ENCODE peak calls at places on chromosomes 16 and 17, in six cellular contexts. One of them, this sample, is unnamed.

GRCh38 chr17:68849673-68850260 is 105.4 kb downstream of the ABCA8 start:
- DNase-seq in brain microvascular endothelial cell: no peak
- DNase-seq in lung: no peak
- DNase-seq in right lobe of liver: no peak
- DNase-seq in CD8-positive, alpha-beta memory T cell: no peak
- DNase-seq in cardiac muscle cell: no peak
- DNase-seq in this sample: no peak

GRCh38 chr17:75457047-75457654 is 716 bp downstream of the TMEM94 start:
- DNase-seq in brain microvascular endothelial cell: no peak
- DNase-seq in lung: no peak
- DNase-seq in right lobe of liver: peak
- DNase-seq in CD8-positive, alpha-beta memory T cell: no peak
- DNase-seq in cardiac muscle cell: peak
- DNase-seq in this sample: peak

GRCh38 chr16:81796035-81796434 is 16.9 kb downstream of the PLCG2 start:
- DNase-seq in brain microvascular endothelial cell: no peak
- DNase-seq in lung: no peak
- DNase-seq in right lobe of liver: no peak
- DNase-seq in CD8-positive, alpha-beta memory T cell: no peak
- DNase-seq in cardiac muscle cell: no peak
- DNase-seq in this sample: no peak

GRCh38 chr16:5509794-5510193 is 412.2 kb upstream of the EEF2KMT start:
- DNase-seq in brain microvascular endothelial cell: no peak
- DNase-seq in lung: peak
- DNase-seq in right lobe of liver: no peak
- DNase-seq in CD8-positive, alpha-beta memory T cell: no peak
- DNase-seq in cardiac muscle cell: no peak
- DNase-seq in this sample: no peak

GRCh38 chr17:81903415-81903831 is 1.4 kb downstream of the NPB start:
- DNase-seq in brain microvascular endothelial cell: no peak
- DNase-seq in lung: no peak
- DNase-seq in right lobe of liver: no peak
- DNase-seq in CD8-positive, alpha-beta memory T cell: no peak
- DNase-seq in cardiac muscle cell: no peak
- DNase-seq in this sample: no peak

GRCh38 chr16:57411362-57411976 is 6.9 kb downstream of the CCL17 start:
- DNase-seq in brain microvascular endothelial cell: no peak
- DNase-seq in lung: no peak
- DNase-seq in right lobe of liver: no peak
- DNase-seq in CD8-positive, alpha-beta memory T cell: no peak
- DNase-seq in cardiac muscle cell: no peak
- DNase-seq in this sample: no peak

GRCh38 chr17:62968445-62968923 is 2.4 kb downstream of the TANC2 start:
- DNase-seq in brain microvascular endothelial cell: peak
- DNase-seq in lung: peak
- DNase-seq in right lobe of liver: no peak
- DNase-seq in CD8-positive, alpha-beta memory T cell: no peak
- DNase-seq in cardiac muscle cell: peak
- DNase-seq in this sample: peak

GRCh38 chr16:27208809-27209208 is 5.5 kb downstream of the KDM8 start:
- DNase-seq in brain microvascular endothelial cell: no peak
- DNase-seq in lung: no peak
- DNase-seq in right lobe of liver: no peak
- DNase-seq in CD8-positive, alpha-beta memory T cell: no peak
- DNase-seq in cardiac muscle cell: no peak
- DNase-seq in this sample: no peak

GRCh38 chr16:55418586-55418985 is 60.4 kb upstream of the MMP2 start:
- DNase-seq in brain microvascular endothelial cell: peak
- DNase-seq in lung: no peak
- DNase-seq in right lobe of liver: no peak
- DNase-seq in CD8-positive, alpha-beta memory T cell: no peak
- DNase-seq in cardiac muscle cell: peak
- DNase-seq in this sample: no peak

GRCh38 chr16:4404247-4404966 is 12.0 kb downstream of the CORO7 start:
- DNase-seq in brain microvascular endothelial cell: no peak
- DNase-seq in lung: no peak
- DNase-seq in right lobe of liver: peak
- DNase-seq in CD8-positive, alpha-beta memory T cell: no peak
- DNase-seq in cardiac muscle cell: peak
- DNase-seq in this sample: peak

GRCh38 chr16:87126403-87127025 is 190.7 kb downstream of the C16orf95 start:
- DNase-seq in brain microvascular endothelial cell: no peak
- DNase-seq in lung: no peak
- DNase-seq in right lobe of liver: no peak
- DNase-seq in CD8-positive, alpha-beta memory T cell: no peak
- DNase-seq in cardiac muscle cell: no peak
- DNase-seq in this sample: no peak

GRCh38 chr17:2243953-2244352 is 59.6 kb downstream of the SMG6 start:
- DNase-seq in brain microvascular endothelial cell: no peak
- DNase-seq in lung: no peak
- DNase-seq in right lobe of liver: no peak
- DNase-seq in CD8-positive, alpha-beta memory T cell: no peak
- DNase-seq in cardiac muscle cell: no peak
- DNase-seq in this sample: no peak

GRCh38 chr17:35523296-35523695 is 14.2 kb downstream of the SLFN12L start:
- DNase-seq in brain microvascular endothelial cell: no peak
- DNase-seq in lung: no peak
- DNase-seq in right lobe of liver: no peak
- DNase-seq in CD8-positive, alpha-beta memory T cell: no peak
- DNase-seq in cardiac muscle cell: no peak
- DNase-seq in this sample: no peak

GRCh38 chr17:21368545-21369246 is 7.5 kb upstream of the KCNJ12 start:
- DNase-seq in brain microvascular endothelial cell: no peak
- DNase-seq in lung: no peak
- DNase-seq in right lobe of liver: no peak
- DNase-seq in CD8-positive, alpha-beta memory T cell: no peak
- DNase-seq in cardiac muscle cell: no peak
- DNase-seq in this sample: no peak

GRCh38 chr16:3797904-3798811 is 80.8 kb upstream of the TRAP1 start:
- DNase-seq in brain microvascular endothelial cell: no peak
- DNase-seq in lung: no peak
- DNase-seq in right lobe of liver: no peak
- DNase-seq in CD8-positive, alpha-beta memory T cell: no peak
- DNase-seq in cardiac muscle cell: no peak
- DNase-seq in this sample: no peak

GRCh38 chr17:79338142-79338541 is 263.5 kb downstream of the ENGASE start:
- DNase-seq in brain microvascular endothelial cell: no peak
- DNase-seq in lung: no peak
- DNase-seq in right lobe of liver: no peak
- DNase-seq in CD8-positive, alpha-beta memory T cell: no peak
- DNase-seq in cardiac muscle cell: no peak
- DNase-seq in this sample: no peak

GRCh38 chr17:17835415-17836249 is 1.2 kb downstream of the SREBF1 start:
- DNase-seq in brain microvascular endothelial cell: no peak
- DNase-seq in lung: no peak
- DNase-seq in right lobe of liver: peak
- DNase-seq in CD8-positive, alpha-beta memory T cell: no peak
- DNase-seq in cardiac muscle cell: peak
- DNase-seq in this sample: no peak

GRCh38 chr17:2362016-2362415 is 24.7 kb downstream of the SGSM2 start:
- DNase-seq in brain microvascular endothelial cell: no peak
- DNase-seq in lung: no peak
- DNase-seq in right lobe of liver: no peak
- DNase-seq in CD8-positive, alpha-beta memory T cell: no peak
- DNase-seq in cardiac muscle cell: no peak
- DNase-seq in this sample: no peak

GRCh38 chr16:81610144-81610842 is 165.7 kb downstream of the CMIP start:
- DNase-seq in brain microvascular endothelial cell: peak
- DNase-seq in lung: peak
- DNase-seq in right lobe of liver: peak
- DNase-seq in CD8-positive, alpha-beta memory T cell: no peak
- DNase-seq in cardiac muscle cell: peak
- DNase-seq in this sample: peak

GRCh38 chr16:57479422-57480126 is 6.7 kb downstream of the DOK4 start:
- DNase-seq in brain microvascular endothelial cell: peak
- DNase-seq in lung: no peak
- DNase-seq in right lobe of liver: no peak
- DNase-seq in CD8-positive, alpha-beta memory T cell: no peak
- DNase-seq in cardiac muscle cell: peak
- DNase-seq in this sample: no peak

GRCh38 chr17:49901460-49902331 is 53.8 kb upstream of the TAC4 start:
- DNase-seq in brain microvascular endothelial cell: no peak
- DNase-seq in lung: peak
- DNase-seq in right lobe of liver: no peak
- DNase-seq in CD8-positive, alpha-beta memory T cell: no peak
- DNase-seq in cardiac muscle cell: no peak
- DNase-seq in this sample: no peak

GRCh38 chr17:1643999-1644492 is 1.5 kb downstream of the SCARF1 start:
- DNase-seq in brain microvascular endothelial cell: no peak
- DNase-seq in lung: peak
- DNase-seq in right lobe of liver: no peak
- DNase-seq in CD8-positive, alpha-beta memory T cell: no peak
- DNase-seq in cardiac muscle cell: peak
- DNase-seq in this sample: no peak

GRCh38 chr16:56779956-56780355 is 50.0 kb downstream of the NUP93 start:
- DNase-seq in brain microvascular endothelial cell: no peak
- DNase-seq in lung: no peak
- DNase-seq in right lobe of liver: no peak
- DNase-seq in CD8-positive, alpha-beta memory T cell: no peak
- DNase-seq in cardiac muscle cell: no peak
- DNase-seq in this sample: no peak

GRCh38 chr16:710500-711075 is 4.3 kb upstream of the METRN start:
- DNase-seq in brain microvascular endothelial cell: no peak
- DNase-seq in lung: no peak
- DNase-seq in right lobe of liver: no peak
- DNase-seq in CD8-positive, alpha-beta memory T cell: no peak
- DNase-seq in cardiac muscle cell: no peak
- DNase-seq in this sample: no peak

GRCh38 chr16:2008631-2009301 is 855 bp downstream of the ZNF598 start:
- DNase-seq in brain microvascular endothelial cell: no peak
- DNase-seq in lung: no peak
- DNase-seq in right lobe of liver: peak
- DNase-seq in CD8-positive, alpha-beta memory T cell: no peak
- DNase-seq in cardiac muscle cell: peak
- DNase-seq in this sample: no peak

GRCh38 chr16:27291106-27291505 is 22.5 kb upstream of the NSMCE1 start:
- DNase-seq in brain microvascular endothelial cell: no peak
- DNase-seq in lung: no peak
- DNase-seq in right lobe of liver: no peak
- DNase-seq in CD8-positive, alpha-beta memory T cell: no peak
- DNase-seq in cardiac muscle cell: no peak
- DNase-seq in this sample: no peak

GRCh38 chr17:48676963-48677558 is 45.3 kb downstream of the PRAC1 start:
- DNase-seq in brain microvascular endothelial cell: no peak
- DNase-seq in lung: no peak
- DNase-seq in right lobe of liver: no peak
- DNase-seq in CD8-positive, alpha-beta memory T cell: no peak
- DNase-seq in cardiac muscle cell: no peak
- DNase-seq in this sample: no peak

GRCh38 chr17:48672340-48672739 is 46.2 kb upstream of the HOXB9 start:
- DNase-seq in brain microvascular endothelial cell: no peak
- DNase-seq in lung: no peak
- DNase-seq in right lobe of liver: no peak
- DNase-seq in CD8-positive, alpha-beta memory T cell: no peak
- DNase-seq in cardiac muscle cell: no peak
- DNase-seq in this sample: no peak

DNA sequence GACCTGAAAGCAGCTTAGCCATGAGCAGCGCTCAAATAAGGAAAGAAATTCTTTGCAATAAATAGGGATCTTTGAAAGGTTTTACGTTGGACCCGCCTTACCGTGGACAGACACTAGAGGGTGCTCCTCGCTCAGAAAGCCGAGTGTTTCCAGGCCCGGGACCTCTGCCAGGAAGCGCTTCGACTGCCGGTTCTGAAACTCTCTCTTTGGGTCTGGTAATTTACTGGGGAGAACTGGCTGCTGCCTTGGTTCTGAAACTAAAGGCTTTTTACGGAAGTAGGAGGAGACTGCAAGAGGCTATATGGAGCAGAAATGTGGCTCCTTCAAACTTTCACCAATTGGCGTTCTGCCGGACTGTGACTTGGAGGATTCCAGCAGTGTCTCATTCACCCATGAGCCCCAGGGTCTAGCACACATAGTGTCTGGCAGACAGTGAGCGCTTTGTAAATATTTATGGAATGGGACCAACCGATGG is 45.6 kb upstream of the HOXB9 start:
- DNase-seq in brain microvascular endothelial cell: peak
- DNase-seq in lung: peak
- DNase-seq in right lobe of liver: peak
- DNase-seq in CD8-positive, alpha-beta memory T cell: peak
- DNase-seq in cardiac muscle cell: peak
- DNase-seq in this sample: peak
- H3K27ac ChIP-seq in brain microvascular endothelial cell: no peak
- H3K27ac ChIP-seq in lung: no peak
- H3K27ac ChIP-seq in right lobe of liver: no peak
- H3K27ac ChIP-seq in CD8-positive, alpha-beta memory T cell: no peak
- H3K27ac ChIP-seq in cardiac muscle cell: no peak
- H3K27ac ChIP-seq in this sample: no peak

DNA sequence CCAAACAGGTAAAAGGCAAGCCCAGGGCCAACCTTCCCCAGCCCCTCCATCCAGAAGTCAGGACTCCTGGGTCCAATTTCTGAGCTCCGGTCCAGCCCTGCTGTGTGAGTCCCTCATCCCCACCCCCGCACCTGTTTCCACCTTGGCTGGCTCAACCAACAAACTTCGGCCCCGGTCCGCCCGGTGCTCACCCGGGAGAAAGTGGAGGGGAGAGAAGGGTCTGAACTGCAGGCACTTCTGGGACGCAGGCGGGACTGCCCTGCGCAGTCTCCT is 542 bp downstream of the RHBDF2 start:
- DNase-seq in brain microvascular endothelial cell: no peak
- DNase-seq in lung: no peak
- DNase-seq in right lobe of liver: no peak
- DNase-seq in CD8-positive, alpha-beta memory T cell: no peak
- DNase-seq in cardiac muscle cell: no peak
- DNase-seq in this sample: no peak
- H3K27ac ChIP-seq in brain microvascular endothelial cell: peak
- H3K27ac ChIP-seq in lung: peak
- H3K27ac ChIP-seq in right lobe of liver: peak
- H3K27ac ChIP-seq in CD8-positive, alpha-beta memory T cell: peak
- H3K27ac ChIP-seq in cardiac muscle cell: no peak
- H3K27ac ChIP-seq in this sample: peak

GRCh38 chr17:61219460-61219859 is 180.2 kb upstream of the TBX2 start:
- DNase-seq in brain microvascular endothelial cell: no peak
- DNase-seq in lung: no peak
- DNase-seq in right lobe of liver: no peak
- DNase-seq in CD8-positive, alpha-beta memory T cell: no peak
- DNase-seq in cardiac muscle cell: peak
- DNase-seq in this sample: no peak
- H3K27ac ChIP-seq in brain microvascular endothelial cell: peak
- H3K27ac ChIP-seq in lung: peak
- H3K27ac ChIP-seq in right lobe of liver: no peak
- H3K27ac ChIP-seq in CD8-positive, alpha-beta memory T cell: no peak
- H3K27ac ChIP-seq in cardiac muscle cell: peak
- H3K27ac ChIP-seq in this sample: no peak

GRCh38 chr16:20905576-20905975 is 5.0 kb downstream of the LYRM1 start:
- DNase-seq in brain microvascular endothelial cell: no peak
- DNase-seq in lung: no peak
- DNase-seq in right lobe of liver: no peak
- DNase-seq in CD8-positive, alpha-beta memory T cell: no peak
- DNase-seq in cardiac muscle cell: peak
- DNase-seq in this sample: no peak
- H3K27ac ChIP-seq in brain microvascular endothelial cell: peak
- H3K27ac ChIP-seq in lung: peak
- H3K27ac ChIP-seq in right lobe of liver: peak
- H3K27ac ChIP-seq in CD8-positive, alpha-beta memory T cell: no peak
- H3K27ac ChIP-seq in cardiac muscle cell: no peak
- H3K27ac ChIP-seq in this sample: no peak